ENCODE peak calls at places on chromosomes 13 and 19, in seven cellular contexts. One of them, this sample, is unnamed.

GRCh38 chr19:31220540-31220939 is 128.7 kb downstream of the TSHZ3 start:
- DNase-seq in neural progenitor cell: peak
- DNase-seq in kidney epithelial cell: no peak
- DNase-seq in left ventricle myocardium inferior: no peak
- DNase-seq in thoracic aorta: no peak
- DNase-seq in fibroblast of lung: no peak
- DNase-seq in tibial artery: no peak
- DNase-seq in this sample: no peak

GRCh38 chr19:54551293-54551692 is 22.3 kb upstream of the LILRA2 start:
- DNase-seq in neural progenitor cell: no peak
- DNase-seq in kidney epithelial cell: no peak
- DNase-seq in left ventricle myocardium inferior: no peak
- DNase-seq in thoracic aorta: no peak
- DNase-seq in fibroblast of lung: no peak
- DNase-seq in tibial artery: no peak
- DNase-seq in this sample: no peak

GRCh38 chr13:48532146-48532472 is 771 bp downstream of the RCBTB2 start:
- DNase-seq in neural progenitor cell: peak
- DNase-seq in kidney epithelial cell: no peak
- DNase-seq in left ventricle myocardium inferior: no peak
- DNase-seq in thoracic aorta: no peak
- DNase-seq in fibroblast of lung: peak
- DNase-seq in tibial artery: no peak
- DNase-seq in this sample: peak

GRCh38 chr13:24632382-24633121 is 47.7 kb upstream of the ATP12A start:
- DNase-seq in neural progenitor cell: no peak
- DNase-seq in kidney epithelial cell: no peak
- DNase-seq in left ventricle myocardium inferior: no peak
- DNase-seq in thoracic aorta: no peak
- DNase-seq in fibroblast of lung: peak
- DNase-seq in tibial artery: no peak
- DNase-seq in this sample: no peak

GRCh38 chr13:93476175-93476574 is 249.6 kb downstream of the GPC6 start:
- DNase-seq in neural progenitor cell: no peak
- DNase-seq in kidney epithelial cell: peak
- DNase-seq in left ventricle myocardium inferior: no peak
- DNase-seq in thoracic aorta: no peak
- DNase-seq in fibroblast of lung: peak
- DNase-seq in tibial artery: no peak
- DNase-seq in this sample: peak

GRCh38 chr13:41050041-41050440 is 11.3 kb upstream of the WBP4 start:
- DNase-seq in neural progenitor cell: no peak
- DNase-seq in kidney epithelial cell: no peak
- DNase-seq in left ventricle myocardium inferior: no peak
- DNase-seq in thoracic aorta: no peak
- DNase-seq in fibroblast of lung: no peak
- DNase-seq in tibial artery: no peak
- DNase-seq in this sample: no peak

GRCh38 chr19:4360081-4360569 is 16.8 kb downstream of the MPND start:
- DNase-seq in neural progenitor cell: no peak
- DNase-seq in kidney epithelial cell: no peak
- DNase-seq in left ventricle myocardium inferior: no peak
- DNase-seq in thoracic aorta: no peak
- DNase-seq in fibroblast of lung: no peak
- DNase-seq in tibial artery: no peak
- DNase-seq in this sample: no peak

GRCh38 chr13:75687145-75687763 is 51.1 kb downstream of the LMO7 start:
- DNase-seq in neural progenitor cell: peak
- DNase-seq in kidney epithelial cell: no peak
- DNase-seq in left ventricle myocardium inferior: no peak
- DNase-seq in thoracic aorta: no peak
- DNase-seq in fibroblast of lung: peak
- DNase-seq in tibial artery: no peak
- DNase-seq in this sample: no peak

GRCh38 chr13:27533155-27533643 is 82.8 kb upstream of the MTIF3 start:
- DNase-seq in neural progenitor cell: peak
- DNase-seq in kidney epithelial cell: peak
- DNase-seq in left ventricle myocardium inferior: peak
- DNase-seq in thoracic aorta: no peak
- DNase-seq in fibroblast of lung: peak
- DNase-seq in tibial artery: peak
- DNase-seq in this sample: no peak

GRCh38 chr13:39913928-39914327 is 258.5 kb downstream of the COG6 start:
- DNase-seq in neural progenitor cell: no peak
- DNase-seq in kidney epithelial cell: no peak
- DNase-seq in left ventricle myocardium inferior: no peak
- DNase-seq in thoracic aorta: no peak
- DNase-seq in fibroblast of lung: no peak
- DNase-seq in tibial artery: peak
- DNase-seq in this sample: no peak

DNA sequence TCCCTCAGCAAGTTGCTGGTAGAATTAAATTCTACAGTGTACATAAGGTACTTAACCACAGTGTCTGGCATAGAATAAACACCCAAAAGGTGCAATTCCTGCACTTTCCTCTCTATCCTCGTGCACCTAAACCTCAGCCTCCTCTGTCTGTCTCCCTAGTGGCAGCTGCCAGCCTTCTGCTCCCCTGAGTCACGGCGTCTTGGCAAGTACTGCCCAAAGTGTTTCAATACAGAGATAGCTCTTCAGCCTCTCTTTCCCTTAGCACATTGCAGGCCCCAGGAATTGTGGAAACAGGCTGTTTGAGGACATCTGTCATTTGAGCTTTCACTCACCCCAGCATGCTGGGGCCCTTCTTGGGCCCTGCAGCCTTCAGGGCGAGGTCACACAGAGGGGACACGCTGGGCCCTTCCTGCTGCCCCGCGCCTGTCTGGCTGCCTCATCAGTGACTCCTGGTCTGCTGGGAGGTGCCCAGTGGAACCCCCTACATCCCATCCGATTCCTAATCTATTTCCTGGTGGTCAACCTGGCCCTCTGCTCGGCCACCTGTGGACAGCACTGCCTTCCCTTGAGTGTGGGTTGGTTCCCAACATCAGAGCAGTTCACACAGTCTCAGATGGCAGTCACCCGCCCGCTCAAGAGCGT is 19.3 kb downstream of the COL4A2 start:
- DNase-seq in neural progenitor cell: no peak
- DNase-seq in kidney epithelial cell: no peak
- DNase-seq in left ventricle myocardium inferior: no peak
- DNase-seq in thoracic aorta: no peak
- DNase-seq in fibroblast of lung: peak
- DNase-seq in tibial artery: no peak
- DNase-seq in this sample: no peak
- H3K4me3 ChIP-seq in neural progenitor cell: no peak
- H3K4me3 ChIP-seq in kidney epithelial cell: no peak
- H3K4me3 ChIP-seq in left ventricle myocardium inferior: no peak
- H3K4me3 ChIP-seq in thoracic aorta: peak
- H3K4me3 ChIP-seq in fibroblast of lung: no peak
- H3K4me3 ChIP-seq in tibial artery: no peak
- H3K4me3 ChIP-seq in this sample: no peak

GRCh38 chr19:57279418-57280164 is 694 bp upstream of the ZNF460 start:
- DNase-seq in neural progenitor cell: peak
- DNase-seq in kidney epithelial cell: peak
- DNase-seq in left ventricle myocardium inferior: peak
- DNase-seq in thoracic aorta: peak
- DNase-seq in fibroblast of lung: peak
- DNase-seq in tibial artery: peak
- DNase-seq in this sample: peak
- TF ChIP-seq CTCF in neural progenitor cell: peak
- TF ChIP-seq CTCF in kidney epithelial cell: peak
- TF ChIP-seq CTCF in left ventricle myocardium inferior: peak
- TF ChIP-seq CTCF in thoracic aorta: no peak
- TF ChIP-seq CTCF in fibroblast of lung: no peak
- TF ChIP-seq CTCF in tibial artery: peak
- TF ChIP-seq CTCF in this sample: peak

GRCh38 chr13:31105856-31106255 is 55.8 kb downstream of the HSPH1 start:
- DNase-seq in neural progenitor cell: no peak
- DNase-seq in kidney epithelial cell: no peak
- DNase-seq in left ventricle myocardium inferior: no peak
- DNase-seq in thoracic aorta: no peak
- DNase-seq in fibroblast of lung: no peak
- DNase-seq in tibial artery: no peak
- DNase-seq in this sample: no peak

GRCh38 chr13:31101511-31102170 is 60.1 kb downstream of the HSPH1 start:
- DNase-seq in neural progenitor cell: no peak
- DNase-seq in kidney epithelial cell: no peak
- DNase-seq in left ventricle myocardium inferior: peak
- DNase-seq in thoracic aorta: no peak
- DNase-seq in fibroblast of lung: no peak
- DNase-seq in tibial artery: no peak
- DNase-seq in this sample: no peak

GRCh38 chr13:31100721-31101120 is 61.0 kb downstream of the HSPH1 start:
- DNase-seq in neural progenitor cell: no peak
- DNase-seq in kidney epithelial cell: no peak
- DNase-seq in left ventricle myocardium inferior: no peak
- DNase-seq in thoracic aorta: no peak
- DNase-seq in fibroblast of lung: no peak
- DNase-seq in tibial artery: no peak
- DNase-seq in this sample: no peak

GRCh38 chr13:31107109-31107508 is 54.6 kb downstream of the HSPH1 start:
- DNase-seq in neural progenitor cell: no peak
- DNase-seq in kidney epithelial cell: no peak
- DNase-seq in left ventricle myocardium inferior: no peak
- DNase-seq in thoracic aorta: no peak
- DNase-seq in fibroblast of lung: no peak
- DNase-seq in tibial artery: no peak
- DNase-seq in this sample: no peak

DNA sequence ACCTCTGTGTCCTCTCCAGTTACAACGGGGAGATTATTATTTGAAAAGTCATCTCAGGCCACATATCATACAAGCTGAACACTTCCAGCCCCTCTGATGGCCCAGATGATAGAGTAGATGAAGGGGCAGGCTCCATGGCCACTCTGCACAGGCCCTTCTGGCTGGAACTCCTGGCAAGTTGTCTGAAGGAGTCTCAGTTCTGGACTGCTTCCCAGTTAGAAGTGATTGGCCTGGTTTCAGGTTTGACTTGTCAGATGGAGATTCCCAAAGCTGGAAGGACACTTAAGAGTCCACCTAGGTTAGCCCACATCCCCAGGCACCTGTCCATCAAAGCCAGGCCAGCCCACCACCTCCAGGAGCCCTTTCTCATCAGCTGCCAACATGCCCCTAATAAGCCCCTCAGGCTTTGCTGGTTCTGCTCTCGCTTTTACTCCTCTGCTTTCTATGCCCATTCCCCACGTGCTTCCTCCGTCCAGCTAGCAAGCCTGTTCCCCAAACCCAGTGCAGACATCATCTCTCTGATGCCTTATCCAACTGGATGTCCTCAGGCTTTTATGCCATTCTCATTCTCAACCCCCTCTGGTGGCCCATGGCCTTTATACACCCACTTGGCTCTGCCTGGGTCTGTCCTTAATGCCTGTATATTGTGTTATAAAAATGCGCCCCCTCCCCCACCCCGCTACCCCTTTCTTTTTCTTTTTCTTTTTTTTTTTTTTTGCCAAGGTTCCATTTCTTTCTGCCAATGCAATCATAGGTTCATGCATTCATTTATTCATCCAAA is 56.5 kb downstream of the HSPH1 start:
- DNase-seq in neural progenitor cell: no peak
- DNase-seq in kidney epithelial cell: no peak
- DNase-seq in left ventricle myocardium inferior: no peak
- DNase-seq in thoracic aorta: no peak
- DNase-seq in fibroblast of lung: peak
- DNase-seq in tibial artery: no peak
- DNase-seq in this sample: no peak
- H3K4me3 ChIP-seq in neural progenitor cell: no peak
- H3K4me3 ChIP-seq in kidney epithelial cell: no peak
- H3K4me3 ChIP-seq in left ventricle myocardium inferior: no peak
- H3K4me3 ChIP-seq in thoracic aorta: no peak
- H3K4me3 ChIP-seq in fibroblast of lung: no peak
- H3K4me3 ChIP-seq in tibial artery: no peak
- H3K4me3 ChIP-seq in this sample: no peak

GRCh38 chr19:46571495-46571894 is 29.6 kb upstream of the CALM3 start:
- DNase-seq in neural progenitor cell: peak
- DNase-seq in kidney epithelial cell: no peak
- DNase-seq in left ventricle myocardium inferior: no peak
- DNase-seq in thoracic aorta: no peak
- DNase-seq in fibroblast of lung: no peak
- DNase-seq in tibial artery: no peak
- DNase-seq in this sample: no peak
- TF ChIP-seq CTCF in neural progenitor cell: peak
- TF ChIP-seq CTCF in kidney epithelial cell: no peak
- TF ChIP-seq CTCF in left ventricle myocardium inferior: no peak
- TF ChIP-seq CTCF in thoracic aorta: no peak
- TF ChIP-seq CTCF in fibroblast of lung: no peak
- TF ChIP-seq CTCF in tibial artery: no peak
- TF ChIP-seq CTCF in this sample: peak

DNA sequence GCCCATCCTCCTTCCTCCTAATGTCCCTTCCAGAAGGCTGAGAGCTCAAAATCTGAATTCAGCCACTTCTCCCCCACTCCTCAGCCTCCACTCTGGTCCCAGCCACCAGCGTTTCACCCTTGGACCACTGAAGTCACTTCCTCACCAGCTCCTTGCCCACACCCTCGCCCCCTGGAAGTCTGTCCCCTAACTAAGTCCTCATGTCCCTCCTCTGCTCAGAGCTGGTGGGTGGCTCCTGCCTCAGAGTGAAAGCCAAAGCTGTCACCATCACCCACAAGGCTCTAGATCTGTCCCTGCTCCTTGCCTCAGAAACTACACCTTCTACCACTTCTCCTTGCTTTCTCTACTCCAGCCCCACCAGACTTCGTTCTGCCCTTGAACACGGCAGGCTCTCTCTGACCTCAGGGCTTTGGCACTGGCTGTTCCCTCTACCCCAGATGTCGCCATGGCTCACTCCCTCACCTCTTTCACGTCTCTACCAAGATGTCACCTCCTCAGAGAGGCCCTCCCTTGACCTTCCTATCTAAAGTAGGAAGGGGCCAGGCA is 1.7 kb downstream of the ERCC1 start:
- DNase-seq in neural progenitor cell: no peak
- DNase-seq in kidney epithelial cell: no peak
- DNase-seq in left ventricle myocardium inferior: no peak
- DNase-seq in thoracic aorta: no peak
- DNase-seq in fibroblast of lung: no peak
- DNase-seq in tibial artery: no peak
- DNase-seq in this sample: no peak
- H3K4me3 ChIP-seq in neural progenitor cell: no peak
- H3K4me3 ChIP-seq in kidney epithelial cell: no peak
- H3K4me3 ChIP-seq in left ventricle myocardium inferior: peak
- H3K4me3 ChIP-seq in thoracic aorta: no peak
- H3K4me3 ChIP-seq in fibroblast of lung: no peak
- H3K4me3 ChIP-seq in tibial artery: no peak
- H3K4me3 ChIP-seq in this sample: no peak

DNA sequence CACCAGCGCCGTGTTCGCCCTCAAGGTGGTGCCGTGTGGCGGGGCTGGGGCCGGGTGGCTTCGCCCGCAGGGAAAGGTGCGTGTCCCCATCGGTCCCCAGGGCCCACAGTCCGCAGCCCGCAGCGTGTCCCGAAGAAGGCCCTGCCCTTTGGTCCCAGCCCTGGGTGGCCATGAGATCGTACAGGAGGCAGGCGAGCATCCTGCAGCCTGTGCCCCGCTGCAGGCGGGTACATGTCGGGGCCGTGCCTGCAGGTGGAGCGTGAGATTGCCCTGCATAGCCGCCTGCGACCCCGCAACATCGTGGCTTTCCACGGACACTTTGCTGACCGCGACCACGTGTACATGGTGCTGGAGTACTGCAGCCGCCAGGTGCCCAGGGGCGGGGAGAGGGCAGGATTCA is 1.5 kb downstream of the PLK5 start:
- DNase-seq in neural progenitor cell: no peak
- DNase-seq in kidney epithelial cell: no peak
- DNase-seq in left ventricle myocardium inferior: no peak
- DNase-seq in thoracic aorta: no peak
- DNase-seq in fibroblast of lung: no peak
- DNase-seq in tibial artery: no peak
- DNase-seq in this sample: no peak
- TF ChIP-seq CTCF in neural progenitor cell: no peak
- TF ChIP-seq CTCF in kidney epithelial cell: no peak
- TF ChIP-seq CTCF in left ventricle myocardium inferior: no peak
- TF ChIP-seq CTCF in thoracic aorta: no peak
- TF ChIP-seq CTCF in fibroblast of lung: no peak
- TF ChIP-seq CTCF in tibial artery: no peak
- TF ChIP-seq CTCF in this sample: no peak